ENCODE peak calls at places on chromosomes 6 and 20, in nine cellular contexts. G is HCT116, L is MM.1S, K is neural progenitor cell, X is OCI-LY7, D is PC-3, I is GM23248, A is SK-N-SH, C is hepatocyte. B is an unnamed sample.

GRCh38 chr6:134503542-134504281 is 185.8 kb upstream of the SGK1 start:
- DNase-seq in G (no peak), L (no peak), K (no peak), X (no peak), D (no peak), I (peak), A (no peak), C (no peak), B (no peak)

GRCh38 chr6:158784505-158784904 is 34.7 kb downstream of the EZR start:
- DNase-seq in G (no peak), L (no peak), K (no peak), X (no peak), D (peak), I (peak), A (no peak), C (no peak), B (no peak)

GRCh38 chr6:151494235-151494950 is 576 bp downstream of the CCDC170 start:
- DNase-seq in G (no peak), L (peak), K (peak), X (peak), D (peak), I (peak), A (peak), C (peak), B (peak)

GRCh38 chr6:137136065-137136464 is 37.4 kb downstream of the IL22RA2 start:
- DNase-seq in G (no peak), L (no peak), K (no peak), X (no peak), D (peak), I (peak), A (no peak), C (no peak), B (no peak)

GRCh38 chr20:57167971-57168693 is 98.3 kb downstream of the BMP7 start:
- DNase-seq in G (peak), L (no peak), K (peak), X (no peak), D (peak), I (peak), A (no peak), C (peak), B (no peak)

GRCh38 chr20:48148916-48149672 is 363.8 kb upstream of the SULF2 start:
- DNase-seq in G (no peak), L (no peak), K (no peak), X (peak), D (no peak), I (no peak), A (no peak), C (no peak), B (no peak)

GRCh38 chr6:71194730-71195129 is 93.9 kb upstream of the OGFRL1 start:
- DNase-seq in G (no peak), L (no peak), K (no peak), X (no peak), D (peak), I (peak), A (no peak), C (no peak), B (no peak)

GRCh38 chr6:878179-878578 is 185.2 kb upstream of the EXOC2 start:
- DNase-seq in G (no peak), L (no peak), K (no peak), X (no peak), D (no peak), I (no peak), A (no peak), C (no peak), B (no peak)

GRCh38 chr20:21303061-21303871 is at the start of gene XRN2:
- DNase-seq in G (peak), L (peak), K (peak), X (peak), D (peak), I (peak), A (peak), C (peak), B (peak)

GRCh38 chr6:144104898-144105487 is 9.6 kb upstream of the SF3B5 start:
- DNase-seq in G (peak), L (peak), K (peak), X (peak), D (peak), I (peak), A (peak), C (peak), B (peak)

GRCh38 chr6:135094403-135094821 is 39.8 kb upstream of the HBS1L start:
- DNase-seq in G (no peak), L (no peak), K (no peak), X (no peak), D (peak), I (peak), A (no peak), C (no peak), B (no peak)

GRCh38 chr20:23164176-23164601 is 78.1 kb upstream of the CD93 start:
- DNase-seq in G (no peak), L (no peak), K (no peak), X (no peak), D (no peak), I (no peak), A (no peak), C (peak), B (no peak)

GRCh38 chr6:18412073-18412472 is 24.9 kb downstream of the RNF144B start:
- DNase-seq in G (no peak), L (no peak), K (no peak), X (peak), D (no peak), I (no peak), A (no peak), C (no peak), B (no peak)

GRCh38 chr20:51906694-51907093 is 104.4 kb upstream of the SALL4 start:
- DNase-seq in G (no peak), L (no peak), K (no peak), X (no peak), D (no peak), I (no peak), A (no peak), C (no peak), B (no peak)

GRCh38 chr6:119173249-119174084 is 95.0 kb upstream of the FAM184A start:
- DNase-seq in G (no peak), L (no peak), K (no peak), X (no peak), D (no peak), I (no peak), A (no peak), C (peak), B (no peak)

GRCh38 chr20:23662276-23662870 is 24.6 kb upstream of the CST3 start:
- DNase-seq in G (no peak), L (no peak), K (no peak), X (no peak), D (no peak), I (no peak), A (no peak), C (no peak), B (no peak)

GRCh38 chr6:151121900-151122299 is 117.9 kb upstream of the AKAP12 start:
- DNase-seq in G (no peak), L (no peak), K (no peak), X (no peak), D (no peak), I (no peak), A (no peak), C (no peak), B (no peak)

GRCh38 chr6:40074292-40075050 is 140.2 kb upstream of the MOCS1 start:
- DNase-seq in G (no peak), L (no peak), K (no peak), X (no peak), D (no peak), I (no peak), A (no peak), C (peak), B (no peak)

GRCh38 chr6:84447651-84448050 is 220.2 kb upstream of the CEP162 start:
- DNase-seq in G (no peak), L (no peak), K (peak), X (no peak), D (no peak), I (no peak), A (no peak), C (no peak), B (peak)

GRCh38 chr6:135274561-135275293 is 93.6 kb downstream of the MYB start:
- DNase-seq in G (no peak), L (no peak), K (no peak), X (no peak), D (no peak), I (no peak), A (no peak), C (no peak), B (no peak)

GRCh38 chr6:13512900-13513299 is 25.5 kb upstream of the GFOD1 start:
- DNase-seq in G (no peak), L (no peak), K (no peak), X (no peak), D (no peak), I (no peak), A (no peak), C (no peak), B (no peak)

GRCh38 chr6:44943541-44943940 is 384.6 kb upstream of the RUNX2 start:
- DNase-seq in G (no peak), L (no peak), K (no peak), X (no peak), D (no peak), I (no peak), A (no peak), C (no peak), B (no peak)

GRCh38 chr20:23125159-23125558 is 39.0 kb upstream of the CD93 start:
- DNase-seq in G (no peak), L (no peak), K (no peak), X (no peak), D (no peak), I (no peak), A (no peak), C (no peak), B (no peak)

GRCh38 chr6:82875573-82876185 is 190.0 kb downstream of the UBE3D start:
- DNase-seq in G (peak), L (no peak), K (no peak), X (no peak), D (peak), I (peak), A (no peak), C (no peak), B (no peak)

GRCh38 chr6:158290659-158291058 is 21.6 kb upstream of the TULP4 start:
- DNase-seq in G (no peak), L (peak), K (no peak), X (peak), D (no peak), I (no peak), A (no peak), C (no peak), B (no peak)

GRCh38 chr6:1596088-1596852 is 13.4 kb upstream of the FOXC1 start:
- DNase-seq in G (no peak), L (peak), K (peak), X (peak), D (peak), I (peak), A (peak), C (peak), B (peak)

GRCh38 chr20:33843854-33844253 is 32.7 kb downstream of the CHMP4B start:
- DNase-seq in G (no peak), L (peak), K (no peak), X (no peak), D (peak), I (no peak), A (peak), C (no peak), B (no peak)

GRCh38 chr20:46012926-46013825 is 4.5 kb downstream of the MMP9 start:
- DNase-seq in G (no peak), L (no peak), K (no peak), X (no peak), D (no peak), I (no peak), A (peak), C (no peak), B (no peak)

GRCh38 chr20:39462436-39462835 is 500.3 kb downstream of the DHX35 start:
- DNase-seq in G (no peak), L (no peak), K (no peak), X (no peak), D (no peak), I (no peak), A (no peak), C (no peak), B (no peak)

GRCh38 chr20:39458452-39458851 is 496.3 kb downstream of the DHX35 start:
- DNase-seq in G (no peak), L (no peak), K (no peak), X (no peak), D (no peak), I (no peak), A (no peak), C (no peak), B (no peak)

GRCh38 chr20:39468703-39469102 is 506.6 kb downstream of the DHX35 start:
- DNase-seq in G (no peak), L (no peak), K (peak), X (peak), D (no peak), I (no peak), A (no peak), C (peak), B (peak)

GRCh38 chr20:39464238-39464637 is 502.1 kb downstream of the DHX35 start:
- DNase-seq in G (no peak), L (no peak), K (no peak), X (no peak), D (no peak), I (no peak), A (peak), C (no peak), B (no peak)
- TF ChIP-seq EZH2phosphoT487 in G (no peak), L (no peak), K (no peak), X (no peak), D (no peak), I (no peak), A (no peak), C (no peak), B (no peak)

GRCh38 chr6:31121131-31121790 is 1.0 kb upstream of the CDSN start:
- DNase-seq in G (no peak), L (no peak), K (no peak), X (no peak), D (no peak), I (no peak), A (no peak), C (no peak), B (no peak)
- TF ChIP-seq EZH2phosphoT487 in G (no peak), L (no peak), K (no peak), X (no peak), D (no peak), I (no peak), A (no peak), C (no peak), B (no peak)

GRCh38 chr6:113182370-113183141 is 674.6 kb upstream of the MARCKS start:
- DNase-seq in G (no peak), L (no peak), K (no peak), X (no peak), D (peak), I (peak), A (no peak), C (no peak), B (no peak)
- TF ChIP-seq EZH2phosphoT487 in G (no peak), L (no peak), K (no peak), X (no peak), D (no peak), I (no peak), A (no peak), C (no peak), B (no peak)

GRCh38 chr20:63394069-63394468 is 32.9 kb upstream of the CHRNA4 start:
- DNase-seq in G (no peak), L (no peak), K (peak), X (no peak), D (peak), I (no peak), A (no peak), C (peak), B (peak)
- TF ChIP-seq EZH2phosphoT487 in G (no peak), L (no peak), K (no peak), X (no peak), D (no peak), I (no peak), A (no peak), C (no peak), B (no peak)

DNA sequence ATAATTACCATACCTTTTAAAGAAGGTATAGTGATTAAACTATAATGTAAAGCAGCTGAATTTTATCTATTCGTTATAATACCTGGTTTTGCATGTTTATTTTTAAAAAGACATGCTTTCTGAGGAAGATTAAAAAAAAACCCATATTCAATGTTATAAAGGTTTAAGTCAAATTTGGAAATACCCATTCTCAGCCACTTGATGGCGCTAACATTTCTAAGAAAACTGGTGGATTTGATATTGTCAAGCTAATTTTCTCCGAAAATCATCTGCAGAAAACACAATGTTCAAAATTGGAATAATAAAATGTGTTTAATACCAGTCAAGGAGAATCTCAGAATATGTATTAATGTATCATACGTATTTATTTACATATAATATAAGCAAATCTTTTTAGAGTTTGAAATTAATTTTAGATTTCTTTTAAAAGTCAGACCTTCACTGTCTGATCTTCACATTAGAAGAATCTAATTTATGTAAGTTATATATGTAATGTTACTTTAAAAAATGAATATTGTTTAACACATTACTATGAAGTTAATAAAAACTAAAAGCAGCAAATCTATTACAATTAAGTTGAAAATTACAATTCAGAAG is 35.0 kb downstream of the SHPRH start:
- DNase-seq in G (peak), L (peak), K (peak), X (peak), D (peak), I (peak), A (peak), C (peak), B (peak)
- TF ChIP-seq EZH2phosphoT487 in G (no peak), L (no peak), K (no peak), X (no peak), D (no peak), I (no peak), A (no peak), C (no peak), B (no peak)

DNA sequence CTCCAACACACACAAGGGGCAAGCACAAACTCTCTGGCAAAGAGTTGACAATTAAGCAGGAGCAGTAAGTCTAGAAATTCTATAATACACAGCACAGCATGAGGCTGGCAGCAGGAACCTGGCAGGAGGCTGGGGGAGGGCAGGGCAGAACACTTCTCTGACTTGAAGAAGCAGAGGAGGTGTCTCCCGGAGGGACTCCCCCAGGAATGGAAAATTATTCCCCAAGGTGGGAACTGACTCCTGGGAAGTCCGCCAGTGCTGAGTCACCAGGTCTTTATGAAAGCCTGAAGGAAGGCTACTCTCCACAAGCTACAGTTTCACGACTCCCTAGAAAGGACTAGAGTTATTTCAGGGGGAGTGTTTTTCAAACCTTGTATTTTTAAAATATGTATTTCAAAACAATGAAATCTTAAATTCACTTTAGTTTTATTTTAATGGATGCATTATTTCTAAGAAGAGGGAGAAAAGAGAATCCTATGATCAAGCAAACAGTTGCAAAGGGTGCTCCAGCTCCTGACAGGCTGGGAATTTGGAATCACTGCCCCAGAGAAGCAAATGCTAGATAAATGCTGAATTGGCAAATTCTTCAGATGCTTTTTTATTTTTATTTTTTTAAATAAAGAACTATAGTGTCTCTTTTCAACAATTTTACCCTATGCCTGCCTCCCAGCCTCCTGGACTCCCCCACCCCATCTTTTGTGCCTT is 192.8 kb downstream of the LY86 start:
- DNase-seq in G (peak), L (no peak), K (no peak), X (no peak), D (peak), I (peak), A (no peak), C (peak), B (no peak)
- TF ChIP-seq EZH2phosphoT487 in G (no peak), L (no peak), K (no peak), X (no peak), D (no peak), I (no peak), A (no peak), C (no peak), B (no peak)

DNA sequence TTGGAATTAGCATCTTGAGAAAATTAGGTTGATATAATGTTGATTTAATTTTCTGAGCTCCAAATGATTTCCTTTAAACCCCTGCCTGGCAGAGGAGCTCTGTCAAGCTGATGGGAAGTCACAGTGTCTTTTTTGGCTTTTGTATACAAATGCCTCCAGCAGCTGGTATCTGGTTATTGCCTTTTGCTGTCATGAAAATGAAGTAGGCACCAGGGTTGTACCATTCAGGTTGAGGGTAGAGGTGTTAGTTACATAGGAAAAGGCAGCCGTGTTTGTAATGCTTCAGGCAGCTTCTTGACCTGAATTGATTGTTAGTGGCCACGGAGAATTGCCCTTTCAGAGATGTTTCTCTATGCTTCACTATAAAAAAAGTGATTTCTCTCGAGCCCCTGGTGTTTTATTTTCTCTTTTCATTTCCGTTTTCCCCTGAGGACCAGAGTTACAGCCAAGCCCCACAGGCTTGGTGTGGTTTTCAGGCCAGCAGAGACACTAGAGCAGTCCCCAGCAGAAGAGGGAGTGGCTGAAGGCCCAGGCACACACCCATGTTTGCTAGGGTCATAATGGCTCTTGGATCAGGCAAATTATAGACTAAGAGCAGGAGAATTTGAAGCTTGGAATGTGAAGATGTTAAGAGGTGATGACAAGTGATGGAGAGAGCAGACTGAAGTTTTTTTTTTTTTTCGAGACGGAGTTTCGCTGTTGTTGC is 21.6 kb downstream of the CMTR1 start:
- DNase-seq in G (no peak), L (no peak), K (no peak), X (no peak), D (no peak), I (peak), A (peak), C (no peak), B (no peak)
- TF ChIP-seq EZH2phosphoT487 in G (no peak), L (no peak), K (no peak), X (no peak), D (no peak), I (no peak), A (no peak), C (no peak), B (no peak)